ENCODE peak calls at places on chromosomes 4 and X, in nine cellular contexts. One of them, this sample, is unnamed.

GRCh38 chrX:71107762-71108360 is 1.3 kb upstream of the CXorf65 start:
- DNase-seq in GM12865: no peak
- DNase-seq in fibroblast of lung: no peak
- DNase-seq in stimulated activated CD4-positive, alpha-beta T cell treated with anti-CD3 and anti-CD28 coated beads, Interleukin-15, amount 100 ng/mL, for 1 hour: no peak
- DNase-seq in AG08396: no peak
- DNase-seq in neural crest cell: no peak
- DNase-seq in cardiac muscle cell: peak
- DNase-seq in iris pigment epithelial cell: no peak
- DNase-seq in ELF-1: peak
- DNase-seq in this sample: no peak

GRCh38 chrX:53447441-53447840 is 13.3 kb upstream of the HSD17B10 start:
- DNase-seq in GM12865: no peak
- DNase-seq in fibroblast of lung: no peak
- DNase-seq in stimulated activated CD4-positive, alpha-beta T cell treated with anti-CD3 and anti-CD28 coated beads, Interleukin-15, amount 100 ng/mL, for 1 hour: no peak
- DNase-seq in AG08396: no peak
- DNase-seq in neural crest cell: no peak
- DNase-seq in cardiac muscle cell: no peak
- DNase-seq in iris pigment epithelial cell: no peak
- DNase-seq in ELF-1: no peak
- DNase-seq in this sample: no peak

GRCh38 chr4:10983274-10983673 is 298.7 kb upstream of the CLNK start:
- DNase-seq in GM12865: peak
- DNase-seq in fibroblast of lung: no peak
- DNase-seq in stimulated activated CD4-positive, alpha-beta T cell treated with anti-CD3 and anti-CD28 coated beads, Interleukin-15, amount 100 ng/mL, for 1 hour: no peak
- DNase-seq in AG08396: no peak
- DNase-seq in neural crest cell: no peak
- DNase-seq in cardiac muscle cell: no peak
- DNase-seq in iris pigment epithelial cell: no peak
- DNase-seq in ELF-1: peak
- DNase-seq in this sample: no peak

GRCh38 chr4:15811703-15812325 is 33.7 kb downstream of the CD38 start:
- DNase-seq in GM12865: no peak
- DNase-seq in fibroblast of lung: no peak
- DNase-seq in stimulated activated CD4-positive, alpha-beta T cell treated with anti-CD3 and anti-CD28 coated beads, Interleukin-15, amount 100 ng/mL, for 1 hour: no peak
- DNase-seq in AG08396: no peak
- DNase-seq in neural crest cell: no peak
- DNase-seq in cardiac muscle cell: peak
- DNase-seq in iris pigment epithelial cell: no peak
- DNase-seq in ELF-1: peak
- DNase-seq in this sample: no peak

GRCh38 chrX:152641996-152642395 is 4.3 kb downstream of the GABRQ start:
- DNase-seq in GM12865: peak
- DNase-seq in fibroblast of lung: no peak
- DNase-seq in stimulated activated CD4-positive, alpha-beta T cell treated with anti-CD3 and anti-CD28 coated beads, Interleukin-15, amount 100 ng/mL, for 1 hour: no peak
- DNase-seq in AG08396: no peak
- DNase-seq in neural crest cell: no peak
- DNase-seq in cardiac muscle cell: peak
- DNase-seq in iris pigment epithelial cell: peak
- DNase-seq in ELF-1: peak
- DNase-seq in this sample: no peak

GRCh38 chr4:76850010-76850441 is 47.9 kb downstream of the SOWAHB start:
- DNase-seq in GM12865: no peak
- DNase-seq in fibroblast of lung: peak
- DNase-seq in stimulated activated CD4-positive, alpha-beta T cell treated with anti-CD3 and anti-CD28 coated beads, Interleukin-15, amount 100 ng/mL, for 1 hour: no peak
- DNase-seq in AG08396: peak
- DNase-seq in neural crest cell: no peak
- DNase-seq in cardiac muscle cell: peak
- DNase-seq in iris pigment epithelial cell: peak
- DNase-seq in ELF-1: no peak
- DNase-seq in this sample: peak

GRCh38 chr4:117284736-117285135 is 199.4 kb upstream of the TRAM1L1 start:
- DNase-seq in GM12865: no peak
- DNase-seq in fibroblast of lung: no peak
- DNase-seq in stimulated activated CD4-positive, alpha-beta T cell treated with anti-CD3 and anti-CD28 coated beads, Interleukin-15, amount 100 ng/mL, for 1 hour: no peak
- DNase-seq in AG08396: no peak
- DNase-seq in neural crest cell: no peak
- DNase-seq in cardiac muscle cell: no peak
- DNase-seq in iris pigment epithelial cell: no peak
- DNase-seq in ELF-1: no peak
- DNase-seq in this sample: no peak

GRCh38 chr4:151415978-151416377 is 7.0 kb downstream of the FHIP1A start:
- DNase-seq in GM12865: no peak
- DNase-seq in fibroblast of lung: peak
- DNase-seq in stimulated activated CD4-positive, alpha-beta T cell treated with anti-CD3 and anti-CD28 coated beads, Interleukin-15, amount 100 ng/mL, for 1 hour: no peak
- DNase-seq in AG08396: peak
- DNase-seq in neural crest cell: no peak
- DNase-seq in cardiac muscle cell: peak
- DNase-seq in iris pigment epithelial cell: peak
- DNase-seq in ELF-1: no peak
- DNase-seq in this sample: no peak

GRCh38 chr4:77493120-77493767 is 112.4 kb upstream of the CXCL13 start:
- DNase-seq in GM12865: peak
- DNase-seq in fibroblast of lung: no peak
- DNase-seq in stimulated activated CD4-positive, alpha-beta T cell treated with anti-CD3 and anti-CD28 coated beads, Interleukin-15, amount 100 ng/mL, for 1 hour: no peak
- DNase-seq in AG08396: no peak
- DNase-seq in neural crest cell: no peak
- DNase-seq in cardiac muscle cell: no peak
- DNase-seq in iris pigment epithelial cell: no peak
- DNase-seq in ELF-1: no peak
- DNase-seq in this sample: no peak

GRCh38 chrX:45479835-45480422 is 279.3 kb upstream of the DIPK2B start:
- DNase-seq in GM12865: no peak
- DNase-seq in fibroblast of lung: peak
- DNase-seq in stimulated activated CD4-positive, alpha-beta T cell treated with anti-CD3 and anti-CD28 coated beads, Interleukin-15, amount 100 ng/mL, for 1 hour: no peak
- DNase-seq in AG08396: peak
- DNase-seq in neural crest cell: no peak
- DNase-seq in cardiac muscle cell: peak
- DNase-seq in iris pigment epithelial cell: peak
- DNase-seq in ELF-1: peak
- DNase-seq in this sample: peak

GRCh38 chrX:136063340-136064079 is 78.3 kb downstream of the SLC9A6 start:
- DNase-seq in GM12865: peak
- DNase-seq in fibroblast of lung: no peak
- DNase-seq in stimulated activated CD4-positive, alpha-beta T cell treated with anti-CD3 and anti-CD28 coated beads, Interleukin-15, amount 100 ng/mL, for 1 hour: no peak
- DNase-seq in AG08396: no peak
- DNase-seq in neural crest cell: no peak
- DNase-seq in cardiac muscle cell: peak
- DNase-seq in iris pigment epithelial cell: peak
- DNase-seq in ELF-1: peak
- DNase-seq in this sample: no peak

GRCh38 chrX:96846841-96847240 is 36.9 kb upstream of the RPA4 start:
- DNase-seq in GM12865: no peak
- DNase-seq in fibroblast of lung: no peak
- DNase-seq in stimulated activated CD4-positive, alpha-beta T cell treated with anti-CD3 and anti-CD28 coated beads, Interleukin-15, amount 100 ng/mL, for 1 hour: no peak
- DNase-seq in AG08396: no peak
- DNase-seq in neural crest cell: no peak
- DNase-seq in cardiac muscle cell: no peak
- DNase-seq in iris pigment epithelial cell: no peak
- DNase-seq in ELF-1: no peak
- DNase-seq in this sample: no peak

GRCh38 chr4:138182838-138183426 is 59.2 kb downstream of the SLC7A11 start:
- DNase-seq in GM12865: peak
- DNase-seq in fibroblast of lung: peak
- DNase-seq in stimulated activated CD4-positive, alpha-beta T cell treated with anti-CD3 and anti-CD28 coated beads, Interleukin-15, amount 100 ng/mL, for 1 hour: no peak
- DNase-seq in AG08396: peak
- DNase-seq in neural crest cell: peak
- DNase-seq in cardiac muscle cell: peak
- DNase-seq in iris pigment epithelial cell: peak
- DNase-seq in ELF-1: no peak
- DNase-seq in this sample: no peak

GRCh38 chrX:16462912-16463311 is 187.0 kb upstream of the S100G start:
- DNase-seq in GM12865: no peak
- DNase-seq in fibroblast of lung: peak
- DNase-seq in stimulated activated CD4-positive, alpha-beta T cell treated with anti-CD3 and anti-CD28 coated beads, Interleukin-15, amount 100 ng/mL, for 1 hour: no peak
- DNase-seq in AG08396: peak
- DNase-seq in neural crest cell: no peak
- DNase-seq in cardiac muscle cell: peak
- DNase-seq in iris pigment epithelial cell: peak
- DNase-seq in ELF-1: no peak
- DNase-seq in this sample: peak

GRCh38 chr4:68373513-68373912 is 23.6 kb upstream of the YTHDC1 start:
- DNase-seq in GM12865: no peak
- DNase-seq in fibroblast of lung: peak
- DNase-seq in stimulated activated CD4-positive, alpha-beta T cell treated with anti-CD3 and anti-CD28 coated beads, Interleukin-15, amount 100 ng/mL, for 1 hour: peak
- DNase-seq in AG08396: peak
- DNase-seq in neural crest cell: peak
- DNase-seq in cardiac muscle cell: peak
- DNase-seq in iris pigment epithelial cell: peak
- DNase-seq in ELF-1: peak
- DNase-seq in this sample: peak

GRCh38 chr4:153579410-153579809 is 104.7 kb upstream of the TLR2 start:
- DNase-seq in GM12865: no peak
- DNase-seq in fibroblast of lung: no peak
- DNase-seq in stimulated activated CD4-positive, alpha-beta T cell treated with anti-CD3 and anti-CD28 coated beads, Interleukin-15, amount 100 ng/mL, for 1 hour: no peak
- DNase-seq in AG08396: no peak
- DNase-seq in neural crest cell: no peak
- DNase-seq in cardiac muscle cell: no peak
- DNase-seq in iris pigment epithelial cell: no peak
- DNase-seq in ELF-1: no peak
- DNase-seq in this sample: no peak

GRCh38 chr4:116688536-116688935 is 396.8 kb downstream of the TRAM1L1 start:
- DNase-seq in GM12865: no peak
- DNase-seq in fibroblast of lung: no peak
- DNase-seq in stimulated activated CD4-positive, alpha-beta T cell treated with anti-CD3 and anti-CD28 coated beads, Interleukin-15, amount 100 ng/mL, for 1 hour: no peak
- DNase-seq in AG08396: no peak
- DNase-seq in neural crest cell: no peak
- DNase-seq in cardiac muscle cell: no peak
- DNase-seq in iris pigment epithelial cell: no peak
- DNase-seq in ELF-1: no peak
- DNase-seq in this sample: no peak

GRCh38 chrX:29530520-29530919 is 684.8 kb upstream of the MAGEB2 start:
- DNase-seq in GM12865: no peak
- DNase-seq in fibroblast of lung: peak
- DNase-seq in stimulated activated CD4-positive, alpha-beta T cell treated with anti-CD3 and anti-CD28 coated beads, Interleukin-15, amount 100 ng/mL, for 1 hour: no peak
- DNase-seq in AG08396: peak
- DNase-seq in neural crest cell: no peak
- DNase-seq in cardiac muscle cell: peak
- DNase-seq in iris pigment epithelial cell: peak
- DNase-seq in ELF-1: no peak
- DNase-seq in this sample: no peak

GRCh38 chrX:1242901-1243402 is 25.7 kb upstream of the CSF2RA start:
- DNase-seq in GM12865: peak
- DNase-seq in fibroblast of lung: no peak
- DNase-seq in stimulated activated CD4-positive, alpha-beta T cell treated with anti-CD3 and anti-CD28 coated beads, Interleukin-15, amount 100 ng/mL, for 1 hour: no peak
- DNase-seq in AG08396: no peak
- DNase-seq in neural crest cell: no peak
- DNase-seq in cardiac muscle cell: no peak
- DNase-seq in iris pigment epithelial cell: no peak
- DNase-seq in ELF-1: peak
- DNase-seq in this sample: peak

GRCh38 chrX:42079968-42080367 is 156.6 kb upstream of the CASK start:
- DNase-seq in GM12865: no peak
- DNase-seq in fibroblast of lung: peak
- DNase-seq in stimulated activated CD4-positive, alpha-beta T cell treated with anti-CD3 and anti-CD28 coated beads, Interleukin-15, amount 100 ng/mL, for 1 hour: no peak
- DNase-seq in AG08396: no peak
- DNase-seq in neural crest cell: no peak
- DNase-seq in cardiac muscle cell: no peak
- DNase-seq in iris pigment epithelial cell: no peak
- DNase-seq in ELF-1: no peak
- DNase-seq in this sample: no peak

GRCh38 chrX:109714340-109714958 is 18.6 kb downstream of the ACSL4 start:
- DNase-seq in GM12865: no peak
- DNase-seq in fibroblast of lung: peak
- DNase-seq in stimulated activated CD4-positive, alpha-beta T cell treated with anti-CD3 and anti-CD28 coated beads, Interleukin-15, amount 100 ng/mL, for 1 hour: no peak
- DNase-seq in AG08396: no peak
- DNase-seq in neural crest cell: no peak
- DNase-seq in cardiac muscle cell: peak
- DNase-seq in iris pigment epithelial cell: peak
- DNase-seq in ELF-1: no peak
- DNase-seq in this sample: peak

GRCh38 chr4:27215421-27215820 is 354.8 kb downstream of the STIM2 start:
- DNase-seq in GM12865: no peak
- DNase-seq in fibroblast of lung: no peak
- DNase-seq in stimulated activated CD4-positive, alpha-beta T cell treated with anti-CD3 and anti-CD28 coated beads, Interleukin-15, amount 100 ng/mL, for 1 hour: no peak
- DNase-seq in AG08396: no peak
- DNase-seq in neural crest cell: no peak
- DNase-seq in cardiac muscle cell: no peak
- DNase-seq in iris pigment epithelial cell: no peak
- DNase-seq in ELF-1: no peak
- DNase-seq in this sample: no peak

GRCh38 chrX:69424161-69424560 is 80.0 kb upstream of the NALF2 start:
- DNase-seq in GM12865: no peak
- DNase-seq in fibroblast of lung: no peak
- DNase-seq in stimulated activated CD4-positive, alpha-beta T cell treated with anti-CD3 and anti-CD28 coated beads, Interleukin-15, amount 100 ng/mL, for 1 hour: no peak
- DNase-seq in AG08396: peak
- DNase-seq in neural crest cell: no peak
- DNase-seq in cardiac muscle cell: peak
- DNase-seq in iris pigment epithelial cell: peak
- DNase-seq in ELF-1: no peak
- DNase-seq in this sample: no peak

GRCh38 chr4:108620933-108621905 is 843 bp downstream of the RPL34 start:
- DNase-seq in GM12865: no peak
- DNase-seq in fibroblast of lung: peak
- DNase-seq in stimulated activated CD4-positive, alpha-beta T cell treated with anti-CD3 and anti-CD28 coated beads, Interleukin-15, amount 100 ng/mL, for 1 hour: no peak
- DNase-seq in AG08396: no peak
- DNase-seq in neural crest cell: no peak
- DNase-seq in cardiac muscle cell: peak
- DNase-seq in iris pigment epithelial cell: no peak
- DNase-seq in ELF-1: no peak
- DNase-seq in this sample: no peak

GRCh38 chr4:66741081-66741480 is 804.2 kb downstream of the CENPC start:
- DNase-seq in GM12865: no peak
- DNase-seq in fibroblast of lung: peak
- DNase-seq in stimulated activated CD4-positive, alpha-beta T cell treated with anti-CD3 and anti-CD28 coated beads, Interleukin-15, amount 100 ng/mL, for 1 hour: no peak
- DNase-seq in AG08396: no peak
- DNase-seq in neural crest cell: no peak
- DNase-seq in cardiac muscle cell: no peak
- DNase-seq in iris pigment epithelial cell: peak
- DNase-seq in ELF-1: no peak
- DNase-seq in this sample: peak

This sample was measured in MG63.